ENCODE peak calls at places on chromosomes 3 and 15, in five cellular contexts. I, N, Q, X and T are unnamed samples.

GRCh38 chr3:113277886-113278598 is 66.7 kb downstream of the BOC start:
- DNase-seq in I (no peak), N (no peak), Q (no peak), X (no peak), T (no peak)

GRCh38 chr3:178748874-178749273 is 212.6 kb downstream of the KCNMB2 start:
- DNase-seq in I (no peak), N (no peak), Q (no peak), X (no peak), T (no peak)

GRCh38 chr3:156818890-156819289 is 7.3 kb upstream of the LEKR1 start:
- DNase-seq in I (no peak), N (peak; percentile 33), Q (peak; percentile 91), X (no peak), T (peak; percentile 82)

GRCh38 chr3:129514110-129514509 is 14.3 kb upstream of the RHO start:
- DNase-seq in I (no peak), N (no peak), Q (no peak), X (no peak), T (no peak)

GRCh38 chr15:74133071-74133702 is 2.8 kb downstream of the ISLR2 start:
- DNase-seq in I (no peak), N (no peak), Q (no peak), X (peak; percentile 57), T (no peak)

GRCh38 chr15:94107652-94108051 is 123.7 kb upstream of the MCTP2 start:
- DNase-seq in I (no peak), N (no peak), Q (no peak), X (no peak), T (no peak)

GRCh38 chr3:124867511-124867910 is 19.7 kb downstream of the ITGB5 start:
- DNase-seq in I (no peak), N (no peak), Q (no peak), X (no peak), T (no peak)

GRCh38 chr3:15329058-15330005 is 3.1 kb downstream of the SH3BP5 start:
- DNase-seq in I (no peak), N (no peak), Q (no peak), X (no peak), T (no peak)

GRCh38 chr15:95131071-95131683 is 899.8 kb downstream of the MCTP2 start:
- DNase-seq in I (no peak), N (no peak), Q (no peak), X (no peak), T (no peak)

GRCh38 chr15:87609474-87609873 is 647.1 kb downstream of the NTRK3 start:
- DNase-seq in I (peak; percentile 67), N (peak; percentile 96), Q (peak; percentile 97), X (no peak), T (peak; percentile 20)

GRCh38 chr3:100254168-100254777 is 6.5 kb upstream of the TBC1D23 start:
- DNase-seq in I (no peak), N (peak; percentile 84), Q (peak; percentile 63), X (peak; percentile 86), T (peak; percentile 82)

GRCh38 chr3:157498374-157498773 is 4.8 kb downstream of the VEPH1 start:
- DNase-seq in I (no peak), N (no peak), Q (no peak), X (no peak), T (peak; percentile 10)

GRCh38 chr3:12300137-12300536 is 11.3 kb downstream of the PPARG start:
- DNase-seq in I (peak; percentile 4), N (no peak), Q (no peak), X (no peak), T (no peak)

GRCh38 chr3:191239439-191240035 is 40.5 kb downstream of the OSTN start:
- DNase-seq in I (no peak), N (no peak), Q (no peak), X (no peak), T (no peak)

GRCh38 chr15:92048739-92049138 is 195.2 kb downstream of the SLCO3A1 start:
- DNase-seq in I (no peak), N (no peak), Q (no peak), X (no peak), T (no peak)

GRCh38 chr3:33063651-33064051 is 33.3 kb downstream of the GLB1 start:
- DNase-seq in I (peak; percentile 43), N (no peak), Q (peak; percentile 22), X (no peak), T (peak; percentile 76)

DNA sequence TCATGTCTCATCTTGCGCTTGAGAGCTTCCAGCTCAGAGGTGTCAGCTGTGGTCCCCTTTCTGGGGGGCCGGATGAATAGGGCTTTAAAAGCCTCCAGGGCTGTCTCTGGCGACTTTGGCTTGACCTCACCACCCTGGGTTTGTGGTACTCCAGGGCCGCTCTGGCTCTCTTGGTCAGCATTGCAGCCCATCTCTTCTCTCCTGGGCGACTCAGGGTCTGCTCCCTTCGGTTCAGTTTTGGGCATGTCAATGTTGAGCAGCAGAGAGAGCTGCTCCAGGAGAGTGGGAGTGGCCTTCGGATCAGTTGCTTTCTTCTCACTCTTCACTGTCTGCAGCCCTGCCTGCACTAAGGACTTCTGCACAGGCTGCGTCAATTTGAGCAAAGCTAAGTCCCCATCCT is 127.9 kb downstream of the FMN1 start:
- DNase-seq in I (no peak), N (no peak), Q (no peak), X (no peak), T (no peak)
- H3K4me3 ChIP-seq in I (no peak overlapping the region), N (no peak overlapping the region), Q (no peak overlapping the region), X (no peak overlapping the region), T (no peak overlapping the region)

DNA sequence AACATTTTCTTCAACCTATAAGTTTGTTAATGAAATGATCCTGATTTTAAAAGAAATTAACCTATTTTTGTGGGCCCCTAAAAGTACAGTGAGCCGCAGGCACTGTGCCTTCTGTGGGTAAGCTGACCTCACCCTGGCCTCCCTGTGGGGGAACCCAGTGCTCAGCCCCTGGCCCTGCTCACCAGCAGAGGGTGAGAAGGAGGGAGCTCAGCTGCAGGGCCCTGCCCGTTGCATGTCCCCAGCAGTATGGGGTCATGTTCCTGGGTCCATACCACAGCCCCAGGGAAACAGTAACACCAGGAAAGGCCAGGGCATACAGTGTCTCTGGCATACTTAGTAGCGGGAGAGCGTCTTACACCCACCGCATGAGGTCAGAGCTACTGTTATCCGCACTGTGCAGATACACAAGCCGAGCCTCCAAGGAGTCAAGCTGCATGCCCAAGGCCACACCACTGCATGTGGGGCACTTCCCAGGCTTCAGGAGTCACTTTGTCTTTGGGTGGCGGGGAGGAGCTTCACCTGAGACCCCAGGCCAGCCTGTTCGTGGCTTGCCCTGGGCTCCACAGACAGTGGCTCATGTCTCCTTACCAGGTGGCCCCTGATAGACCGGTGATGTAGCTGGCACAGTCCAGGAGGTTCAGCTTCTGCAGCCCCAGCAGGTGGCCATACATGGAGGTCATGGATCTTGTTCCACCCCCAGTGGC is 22.6 kb upstream of the EHD4 start:
- DNase-seq in I (no peak), N (no peak), Q (no peak), X (no peak), T (no peak)
- TF ChIP-seq CTCF in I (no peak), N (no peak), Q (no peak), X (no peak), T (no peak)

GRCh38 chr3:174153875-174154274 is 705.3 kb upstream of the NAALADL2 start:
- DNase-seq in I (peak; percentile 28), N (peak; percentile 3), Q (peak; percentile 61), X (no peak), T (peak; percentile 44)
- H3K4me3 ChIP-seq in I (no peak overlapping the region), N (no peak overlapping the region), Q (no peak overlapping the region), X (no peak overlapping the region), T (no peak overlapping the region)

DNA sequence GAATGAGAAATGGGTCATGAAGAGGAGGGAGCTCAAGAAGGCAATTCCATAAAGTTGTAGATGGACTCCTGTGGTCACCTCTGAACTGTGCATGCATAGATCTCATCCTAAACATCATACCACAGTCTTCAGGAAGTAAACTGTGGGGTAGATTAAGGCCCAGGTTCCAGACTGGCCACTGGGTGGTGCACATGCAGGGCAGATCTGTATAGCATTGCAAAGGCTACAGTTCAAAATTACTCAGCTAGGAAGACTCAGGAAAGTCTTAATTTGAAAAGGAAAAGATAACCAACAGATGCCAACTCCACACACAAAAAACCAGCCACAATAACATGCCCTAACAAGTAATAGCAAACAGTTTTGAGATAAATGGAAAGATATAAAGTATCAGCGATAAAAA is 20.3 kb downstream of the KY start:
- DNase-seq in I (no peak), N (no peak), Q (no peak), X (no peak), T (peak; percentile 10)
- TF ChIP-seq CTCF in I (peak; percentile 64), N (peak; percentile 50), Q (peak; percentile 50), X (peak; percentile 57), T (peak; percentile 52)

GRCh38 chr3:5192568-5193319 is 5.2 kb downstream of the EDEM1 start:
- DNase-seq in I (no peak), N (no peak), Q (no peak), X (no peak), T (no peak)

GRCh38 chr3:5191555-5192304 is 4.2 kb downstream of the EDEM1 start:
- DNase-seq in I (no peak), N (no peak), Q (no peak), X (no peak), T (no peak)

GRCh38 chr3:5187920-5188418 is 462 bp downstream of the EDEM1 start:
- DNase-seq in I (no peak), N (peak; percentile 29), Q (no peak), X (peak; percentile 73), T (peak; percentile 67)

GRCh38 chr3:5188419-5189405 is 1.2 kb downstream of the EDEM1 start:
- DNase-seq in I (no peak), N (peak; percentile 35), Q (no peak), X (peak; percentile 36), T (peak; percentile 45)

GRCh38 chr3:5190147-5190791 is 2.8 kb downstream of the EDEM1 start:
- DNase-seq in I (no peak), N (no peak), Q (no peak), X (no peak), T (no peak)
- H3K4me3 ChIP-seq in I (no peak overlapping the region), N (peak overlapping the region; percentile 90), Q (peak overlapping the region; percentile 3), X (no peak overlapping the region), T (peak overlapping the region; percentile 13)

DNA sequence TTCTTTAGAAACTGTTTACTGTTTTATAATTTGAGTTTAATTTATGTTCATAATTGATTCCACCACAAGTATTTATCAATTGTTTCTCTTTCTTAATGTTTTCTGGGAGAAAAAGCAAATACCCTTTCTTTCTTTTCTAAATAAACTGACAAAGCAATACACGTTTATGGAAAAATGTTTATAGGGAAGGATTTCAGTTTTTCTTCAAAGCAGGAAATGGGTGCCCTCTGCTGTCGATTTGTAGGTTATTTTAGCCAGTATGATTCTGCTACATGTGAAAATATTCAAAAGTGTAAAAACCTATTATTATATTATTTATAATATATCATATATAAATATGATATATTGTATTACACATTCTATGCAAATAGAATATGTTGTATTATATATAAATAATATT is 921.0 kb upstream of the ROBO1 start:
- DNase-seq in I (no peak), N (peak; percentile 61), Q (peak; percentile 3), X (peak; percentile 14), T (no peak)
- TF ChIP-seq CTCF in I (no peak), N (no peak), Q (peak; percentile 37), X (peak; percentile 59), T (no peak)

GRCh38 chr15:40339621-40339945 is 1.2 kb downstream of the CCDC9B start:
- DNase-seq in I (no peak), N (no peak), Q (no peak), X (no peak), T (no peak)

GRCh38 chr15:40337597-40337996 is 3.1 kb downstream of the CCDC9B start:
- DNase-seq in I (no peak), N (no peak), Q (no peak), X (no peak), T (no peak)

GRCh38 chr15:40338921-40339620 is 1.7 kb downstream of the CCDC9B start:
- DNase-seq in I (peak; percentile 42), N (peak; percentile 58), Q (peak; percentile 91), X (no peak), T (peak; percentile 91)

GRCh38 chr15:40336129-40337122 is 4.3 kb downstream of the CCDC9B start:
- DNase-seq in I (no peak), N (no peak), Q (no peak), X (peak; percentile 60), T (no peak)

GRCh38 chr15:40338041-40338657 is 2.6 kb downstream of the CCDC9B start:
- DNase-seq in I (no peak), N (peak; percentile 57), Q (no peak), X (peak; percentile 88), T (peak; percentile 74)
- H3K4me3 ChIP-seq in I (no peak overlapping the region), N (peak overlapping the region; percentile 77), Q (peak overlapping the region; percentile 68), X (no peak overlapping the region), T (peak overlapping the region; percentile 53)